ENCODE peak calls at places on chromosomes 12 and 14, in four cellular contexts. E is IMR-90; W is fibroblast of lung; O is CD4-positive, alpha-beta memory T cell. K is an unnamed sample.
A peak's percentile ranks its signal among the peaks of the same experiment; 100 is the strongest.

GRCh38 chr12:48459259-48459658 is 13.1 kb upstream of the ANP32D start:
- DNase-seq in O (no peak), E (no peak), W (no peak), K (no peak)

GRCh38 chr14:36619131-36619530 is 36.7 kb upstream of the NKX2-8 start:
- DNase-seq in W (no peak), O (no peak), E (no peak), K (no peak)

GRCh38 chr12:14384783-14385638 is 19.5 kb downstream of the ATF7IP start:
- DNase-seq in W (peak; percentile 96), E (peak; percentile 95), O (peak; percentile 81), K (peak; percentile 81)

GRCh38 chr14:39033371-39033770 is 69.7 kb downstream of the SEC23A start:
- DNase-seq in E (peak; percentile 61), O (no peak), W (peak; percentile 65), K (no peak)

GRCh38 chr12:118456741-118457140 is 80.4 kb downstream of the SUDS3 start:
- DNase-seq in W (no peak), O (no peak), E (no peak), K (no peak)

GRCh38 chr12:52277486-52278245 is 3.2 kb downstream of the KRT86 start:
- DNase-seq in E (no peak), O (no peak), W (no peak), K (no peak)

GRCh38 chr12:6426882-6427671 is 17.7 kb upstream of the CD27 start:
- DNase-seq in O (peak; percentile 71), E (no peak), W (no peak), K (peak; percentile 68)

GRCh38 chr12:23824358-23824757 is 125.1 kb downstream of the SOX5 start:
- DNase-seq in E (no peak), O (no peak), W (no peak), K (no peak)

GRCh38 chr14:74961238-74961911 is 6.0 kb upstream of the PGF start:
- DNase-seq in E (no peak), O (no peak), W (no peak), K (no peak)

GRCh38 chr12:22641353-22642053 is 16.5 kb downstream of the ETNK1 start:
- DNase-seq in W (no peak), O (no peak), E (no peak), K (no peak)

GRCh38 chr12:41681898-41682297 is 462.8 kb downstream of the GXYLT1 start:
- DNase-seq in O (no peak), W (no peak), E (no peak), K (no peak)

GRCh38 chr14:21768116-21768874 is 94.7 kb upstream of the OR4E1 start:
- DNase-seq in O (peak; percentile 33), W (no peak), E (peak; percentile 1), K (peak; percentile 31)

GRCh38 chr12:916240-916639 is 33.3 kb downstream of the RAD52 start:
- DNase-seq in E (no peak), W (no peak), O (no peak), K (no peak)

GRCh38 chr14:71358209-71358931 is 451.1 kb downstream of the PCNX1 start:
- DNase-seq in E (peak; percentile 82), O (no peak), W (peak; percentile 54), K (no peak)

GRCh38 chr12:4006743-4007142 is 133.5 kb upstream of the PARP11 start:
- DNase-seq in W (peak; percentile 48), E (no peak), O (no peak), K (no peak)

GRCh38 chr12:1594045-1594294 is 411 bp downstream of the FBXL14 start:
- DNase-seq in O (peak; percentile 66), W (peak; percentile 64), E (no peak), K (no peak)

GRCh38 chr12:104201238-104202001 is 14.2 kb upstream of the TXNRD1 start:
- DNase-seq in E (peak; percentile 72), W (peak; percentile 55), O (peak; percentile 65), K (peak; percentile 60)

GRCh38 chr12:111773801-111774551 is 7.2 kb downstream of the ALDH2 start:
- DNase-seq in W (peak; percentile 84), O (no peak), E (peak; percentile 97), K (no peak)

GRCh38 chr12:21416611-21417121 is 20.8 kb upstream of the PYROXD1 start:
- DNase-seq in O (no peak), W (peak; percentile 62), E (peak; percentile 42), K (no peak)

GRCh38 chr14:97634786-97635185 is 837.6 kb downstream of the VRK1 start:
- DNase-seq in W (no peak), E (no peak), O (peak; percentile 21), K (no peak)

GRCh38 chr12:2642176-2642892 is 152.4 kb upstream of the FKBP4 start:
- DNase-seq in O (no peak), W (no peak), E (no peak), K (peak; percentile 9)

GRCh38 chr12:55978393-55978792 is 4.5 kb downstream of the RAB5B start:
- DNase-seq in E (no peak), W (no peak), O (no peak), K (no peak)

GRCh38 chr12:108129017-108129812 is at the start of gene WSCD2:
- DNase-seq in E (no peak), O (no peak), W (peak; percentile 13), K (no peak)

GRCh38 chr14:79325071-79325470 is 886.2 kb downstream of the DIO2 start:
- DNase-seq in E (peak; percentile 7), O (no peak), W (peak; percentile 3), K (no peak)

GRCh38 chr14:71730471-71730870 is 201.8 kb upstream of the RGS6 start:
- DNase-seq in E (no peak), W (peak; percentile 66), O (no peak), K (no peak)

GRCh38 chr12:93519859-93520258 is 52.5 kb downstream of the MRPL42 start:
- DNase-seq in E (no peak), O (no peak), W (no peak), K (no peak)

GRCh38 chr12:48936379-48936979 is 11.2 kb upstream of the FKBP11 start:
- DNase-seq in O (peak; percentile 82), W (peak; percentile 58), E (peak; percentile 79), K (peak; percentile 82)

GRCh38 chr12:119911147-119911546 is 34.0 kb upstream of the CIT start:
- DNase-seq in W (peak; percentile 84), E (peak; percentile 95), O (no peak), K (no peak)

GRCh38 chr12:109962388-109962787 is 33.8 kb downstream of the GIT2 start:
- DNase-seq in W (no peak), E (no peak), O (no peak), K (no peak)

GRCh38 chr12:117528538-117528937 is 167.1 kb upstream of the NOS1 start:
- DNase-seq in E (no peak), W (no peak), O (no peak), K (no peak)

GRCh38 chr12:27937768-27938167 is 34.8 kb downstream of the PTHLH start:
- DNase-seq in O (no peak), W (no peak), E (no peak), K (no peak)

GRCh38 chr12:49824886-49825285 is 3.3 kb downstream of the NCKAP5L start:
- DNase-seq in E (peak; percentile 83), W (peak; percentile 83), O (no peak), K (no peak)

GRCh38 chr14:101463566-101464171 is 97.6 kb upstream of the DIO3 start:
- DNase-seq in O (no peak), W (no peak), E (no peak), K (no peak)

GRCh38 chr12:130090564-130090963 is 71.7 kb upstream of the FZD10 start:
- DNase-seq in O (no peak), E (no peak), W (no peak), K (no peak)

GRCh38 chr12:5480953-5481300 is 49.0 kb downstream of the NTF3 start:
- DNase-seq in E (no peak), W (no peak), O (no peak), K (no peak)

GRCh38 chr12:114918535-114919233 is 234.7 kb upstream of the TBX3 start:
- DNase-seq in E (peak; percentile 72), W (peak; percentile 62), O (no peak), K (no peak)

GRCh38 chr12:110619534-110619953 is 5.6 kb downstream of the TCTN1 start:
- DNase-seq in E (peak; percentile 29), O (no peak), W (no peak), K (no peak)

GRCh38 chr12:93223440-93224426 is 154.0 kb upstream of the NUDT4 start:
- DNase-seq in E (no peak), O (no peak), W (no peak), K (no peak)

DNA sequence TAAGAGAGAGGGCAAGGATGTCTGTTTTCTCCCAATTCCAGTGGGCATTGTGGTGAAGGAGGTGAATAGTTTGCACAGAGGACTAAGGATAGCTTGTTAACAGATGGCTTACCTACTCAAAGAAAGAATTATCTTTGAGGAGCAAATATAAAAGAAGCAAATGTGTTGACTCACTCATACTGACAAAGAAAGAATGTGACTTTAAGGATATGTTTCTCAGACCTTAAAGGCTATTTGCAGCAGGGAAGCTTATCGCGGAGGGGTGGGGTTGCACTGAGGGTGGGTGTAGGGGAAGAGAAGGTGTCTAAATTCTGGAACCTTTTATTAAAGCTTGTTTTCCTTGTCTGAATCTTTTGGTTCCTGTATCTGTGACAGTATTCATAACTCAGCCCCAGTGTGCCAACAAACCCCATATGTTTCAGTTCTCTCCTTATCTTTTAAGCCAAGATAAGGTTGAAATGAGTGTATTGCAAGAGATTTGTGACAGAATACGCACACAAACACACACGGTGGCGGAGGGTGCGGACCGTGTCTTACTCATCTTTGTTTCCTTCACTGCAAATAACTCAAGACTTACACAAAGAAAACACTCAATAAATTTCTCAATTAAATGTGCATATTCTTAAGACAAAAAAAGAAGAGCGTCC is 146.4 kb upstream of the ARID2 start:
- DNase-seq in O (no peak), E (peak; percentile 66), W (peak; percentile 70), K (no peak)
- H3K27ac ChIP-seq in O (no peak overlapping the region), E (no peak overlapping the region), W (no peak overlapping the region), K (no peak overlapping the region)

GRCh38 chr12:54082402-54082892 is 28.8 kb downstream of the HOXC4 start:
- DNase-seq in E (no peak), W (peak; percentile 14), O (peak; percentile 37), K (peak; percentile 65)
- H3K27me3 ChIP-seq in E (peaks cover 15% of the 10 kb centered on the region), W (no peaks in the 10 kb centered on the region), O (no peaks in the 10 kb centered on the region), K (no peaks in the 10 kb centered on the region)

GRCh38 chr14:68749487-68750475 is 43.1 kb downstream of the ZFP36L1 start:
- DNase-seq in W (peak; percentile 49), O (no peak), E (peak; percentile 41), K (no peak)
- H3K27ac ChIP-seq in W (no peak overlapping the region), O (no peak overlapping the region), E (no peak overlapping the region), K (peak overlapping the region; percentile 30)

DNA sequence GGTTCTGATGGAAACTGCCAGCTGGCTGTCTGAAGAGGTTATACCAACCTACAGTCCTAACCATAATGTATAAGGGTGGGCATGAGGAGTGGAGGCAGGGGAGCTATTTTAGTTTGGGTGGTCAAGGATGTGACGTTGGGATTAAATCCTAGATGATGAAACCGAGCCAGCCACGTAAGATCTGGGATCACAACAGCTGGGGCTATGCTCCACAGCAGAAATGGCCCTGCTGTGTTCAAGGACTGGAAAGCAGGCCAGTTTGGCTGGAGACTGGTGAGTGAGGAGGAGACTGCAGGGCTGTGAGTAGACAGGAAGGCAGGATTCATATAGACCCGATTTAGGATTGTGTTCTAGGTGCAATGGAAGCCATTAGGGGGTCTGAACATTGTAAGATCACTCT is 66.1 kb downstream of the SAMD4A start:
- DNase-seq in W (no peak), O (no peak), E (no peak), K (no peak)
- H3K27me3 ChIP-seq in W (no peaks in the 10 kb centered on the region), O (no peaks in the 10 kb centered on the region), E (no peaks in the 10 kb centered on the region), K (no peaks in the 10 kb centered on the region)